ENCODE peak calls at places on chromosome 18, in eight cellular contexts. U, A, M, G, C, L, B and E are unnamed samples.

GRCh38 chr18:7733642-7734041 is 166.5 kb downstream of the PTPRM start:
- DNase-seq in U (no peak), A (no peak), M (no peak), G (no peak), C (no peak), L (no peak), B (peak; percentile 41), E (no peak)

GRCh38 chr18:74375999-74376398 is 60.4 kb downstream of the C18orf63 start:
- DNase-seq in U (no peak), A (peak; percentile 10), M (no peak), G (peak; percentile 25), C (no peak), L (peak; percentile 27), B (no peak), E (no peak)

GRCh38 chr18:45785015-45785597 is 40.4 kb upstream of the SIGLEC15 start:
- DNase-seq in U (no peak), A (no peak), M (no peak), G (no peak), C (no peak), L (no peak), B (peak; percentile 56), E (no peak)

GRCh38 chr18:25686960-25687520 is 335.1 kb upstream of the ZNF521 start:
- DNase-seq in U (no peak), A (no peak), M (no peak), G (no peak), C (no peak), L (no peak), B (no peak), E (no peak)

GRCh38 chr18:74817576-74817975 is 219.9 kb downstream of the ZNF407 start:
- DNase-seq in U (no peak), A (no peak), M (no peak), G (no peak), C (no peak), L (no peak), B (no peak), E (no peak)

GRCh38 chr18:41553716-41554115 is 401.3 kb upstream of the PIK3C3 start:
- DNase-seq in U (no peak), A (no peak), M (no peak), G (no peak), C (no peak), L (no peak), B (no peak), E (no peak)

GRCh38 chr18:10417191-10417590 is 37.2 kb upstream of the APCDD1 start:
- DNase-seq in U (no peak), A (no peak), M (no peak), G (peak; percentile 14), C (no peak), L (no peak), B (peak; percentile 100), E (no peak)

GRCh38 chr18:31701752-31702151 is 17.4 kb upstream of the B4GALT6 start:
- DNase-seq in U (no peak), A (no peak), M (no peak), G (no peak), C (no peak), L (no peak), B (no peak), E (no peak)

GRCh38 chr18:54267688-54268087 is 1.6 kb upstream of the POLI start:
- DNase-seq in U (no peak), A (no peak), M (no peak), G (no peak), C (no peak), L (no peak), B (no peak), E (no peak)

GRCh38 chr18:79529991-79530390 is 134.3 kb downstream of the NFATC1 start:
- DNase-seq in U (no peak), A (no peak), M (no peak), G (no peak), C (no peak), L (no peak), B (no peak), E (no peak)

GRCh38 chr18:75204978-75205759 is 3.8 kb downstream of the PTGR3 start:
- DNase-seq in U (no peak), A (no peak), M (no peak), G (no peak), C (no peak), L (no peak), B (no peak), E (no peak)

GRCh38 chr18:40249390-40250080 is 1705.5 kb upstream of the PIK3C3 start:
- DNase-seq in U (no peak), A (no peak), M (no peak), G (no peak), C (no peak), L (no peak), B (peak; percentile 54), E (no peak)

GRCh38 chr18:46767217-46767616 is 10.4 kb upstream of the ST8SIA5 start:
- DNase-seq in U (no peak), A (no peak), M (no peak), G (no peak), C (no peak), L (no peak), B (no peak), E (no peak)

GRCh38 chr18:11689031-11689971 is at the start of gene GNAL:
- DNase-seq in U (peak; percentile 71), A (peak; percentile 75), M (peak; percentile 47), G (peak; percentile 77), C (peak; percentile 77), L (peak; percentile 89), B (peak; percentile 91), E (peak; percentile 49)

GRCh38 chr18:42586603-42587002 is 528.9 kb downstream of the RIT2 start:
- DNase-seq in U (no peak), A (no peak), M (no peak), G (no peak), C (no peak), L (no peak), B (no peak), E (no peak)

GRCh38 chr18:60981651-60982050 is 351.6 kb upstream of the CDH20 start:
- DNase-seq in U (no peak), A (no peak), M (peak; percentile 2), G (no peak), C (no peak), L (no peak), B (no peak), E (no peak)

GRCh38 chr18:35005963-35006577 is 35.1 kb upstream of the MAPRE2 start:
- DNase-seq in U (no peak), A (no peak), M (no peak), G (no peak), C (peak; percentile 71), L (no peak), B (peak; percentile 71), E (no peak)

GRCh38 chr18:10142496-10143160 is 228.8 kb downstream of the VAPA start:
- DNase-seq in U (no peak), A (no peak), M (no peak), G (no peak), C (no peak), L (no peak), B (no peak), E (no peak)

GRCh38 chr18:57427429-57428181 is 7.6 kb upstream of the ONECUT2 start:
- DNase-seq in U (no peak), A (no peak), M (no peak), G (no peak), C (no peak), L (no peak), B (no peak), E (no peak)

DNA sequence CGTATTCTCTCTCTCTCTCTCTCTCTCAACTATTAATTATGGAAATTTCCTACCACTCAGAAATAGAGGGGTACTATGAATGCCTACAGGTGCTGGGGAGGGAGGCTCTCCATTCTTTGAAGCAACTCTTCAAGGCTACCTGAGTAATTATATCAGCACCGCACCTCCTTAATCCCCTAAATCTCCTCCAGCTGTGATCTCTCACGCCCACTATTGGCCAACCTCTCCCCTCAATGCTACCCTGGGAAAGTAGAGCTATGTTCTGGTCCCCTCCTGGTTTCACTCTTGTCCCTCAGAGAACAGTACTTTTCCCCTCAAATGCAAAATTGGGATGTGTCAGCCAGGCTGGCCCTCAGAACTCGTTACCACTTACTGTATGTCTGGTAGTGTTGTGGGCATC is 1.6 kb downstream of the MOCOS start:
- DNase-seq in U (no peak), A (no peak), M (no peak), G (no peak), C (no peak), L (no peak), B (no peak), E (no peak)
- TF ChIP-seq CTCF in U (no peak), A (no peak), M (no peak), G (no peak), C (no peak), L (no peak), B (no peak), E (no peak)

DNA sequence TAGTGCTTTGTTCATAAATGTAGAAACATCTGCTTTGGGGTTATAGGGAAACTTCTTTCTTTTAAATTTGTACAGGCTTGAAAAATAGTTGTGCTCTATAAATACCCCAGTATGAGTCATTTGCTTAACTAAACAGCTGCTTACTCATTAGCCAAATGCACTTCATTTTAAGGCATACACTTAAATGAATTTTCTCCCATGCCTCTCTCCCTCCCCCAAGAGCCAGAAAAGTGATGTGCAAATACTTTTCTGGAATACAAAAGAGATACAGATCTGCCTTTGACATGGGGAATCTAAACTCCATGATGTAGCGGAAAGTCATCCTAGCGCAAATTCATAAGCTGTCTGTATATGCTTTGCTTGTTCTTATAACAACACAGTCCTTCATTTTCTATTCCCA is 469.4 kb downstream of the DLGAP1 start:
- DNase-seq in U (no peak), A (no peak), M (peak; percentile 52), G (no peak), C (no peak), L (no peak), B (peak; percentile 82), E (no peak)
- TF ChIP-seq CTCF in U (no peak), A (no peak), M (peak; percentile 19), G (no peak), C (no peak), L (no peak), B (no peak), E (no peak)

GRCh38 chr18:23502516-23503037 is 734 bp upstream of the RMC1 start:
- DNase-seq in U (no peak), A (no peak), M (no peak), G (no peak), C (no peak), L (no peak), B (no peak), E (no peak)

GRCh38 chr18:23504720-23505119 is 1.4 kb downstream of the RMC1 start:
- DNase-seq in U (no peak), A (no peak), M (no peak), G (no peak), C (no peak), L (no peak), B (no peak), E (no peak)

GRCh38 chr18:23503967-23504352 is 649 bp downstream of the RMC1 start:
- DNase-seq in U (no peak), A (no peak), M (no peak), G (no peak), C (no peak), L (no peak), B (no peak), E (no peak)

GRCh38 chr18:23501626-23502025 is 1.7 kb upstream of the RMC1 start:
- DNase-seq in U (no peak), A (no peak), M (no peak), G (no peak), C (no peak), L (no peak), B (no peak), E (no peak)

GRCh38 chr18:23503038-23503966 is at the start of gene RMC1:
- DNase-seq in U (peak; percentile 98), A (peak; percentile 98), M (peak; percentile 56), G (peak; percentile 98), C (peak; percentile 81), L (peak; percentile 97), B (peak; percentile 96), E (peak; percentile 91)
- TF ChIP-seq CTCF in U (peak; percentile 31), A (peak; percentile 26), M (no peak), G (peak; percentile 12), C (no peak), L (peak; percentile 39), B (peak; percentile 17), E (no peak)

GRCh38 chr18:49648811-49649210 is 87.0 kb downstream of the LIPG start:
- DNase-seq in U (no peak), A (no peak), M (no peak), G (no peak), C (peak; percentile 6), L (no peak), B (no peak), E (no peak)
- TF ChIP-seq CTCF in U (peak; percentile 25), A (no peak), M (peak; percentile 7), G (no peak), C (peak; percentile 59), L (peak; percentile 50), B (peak; percentile 37), E (no peak)